ENCODE peak calls at places on chromosomes 12 and 14, in five cellular contexts. X is foreskin fibroblast, Z is T-helper 9 cell, Y is astrocyte of the hippocampus, T is Right ventricle myocardium inferior. L is an unnamed sample.

GRCh38 chr14:51093371-51094281 is 1.3 kb downstream of the TRIM9 start:
- DNase-seq in Z (peak), X (no peak), T (peak), Y (peak), L (no peak)

GRCh38 chr12:104219361-104219892 is 3.8 kb downstream of the TXNRD1 start:
- DNase-seq in Y (peak), X (peak), T (no peak), Z (no peak), L (peak)

GRCh38 chr14:37202265-37202664 is 4.5 kb downstream of the MIPOL1 start:
- DNase-seq in Y (peak), X (peak), T (no peak), Z (no peak), L (peak)

GRCh38 chr12:113003631-113004030 is 25.3 kb downstream of the OAS2 start:
- DNase-seq in X (no peak), Z (no peak), T (no peak), Y (no peak), L (no peak)

GRCh38 chr14:75182820-75183219 is 6.4 kb upstream of the TMED10 start:
- DNase-seq in X (peak), Z (no peak), Y (peak), T (no peak), L (peak)

GRCh38 chr12:64120568-64120967 is 101.5 kb downstream of the KICS2 start:
- DNase-seq in T (no peak), X (no peak), Z (no peak), Y (no peak), L (peak)

GRCh38 chr14:35818346-35819115 is 7.6 kb upstream of the BRMS1L start:
- DNase-seq in X (peak), Z (no peak), Y (peak), T (no peak), L (peak)

GRCh38 chr12:81792666-81793065 is 33.5 kb upstream of the PPFIA2 start:
- DNase-seq in X (no peak), Z (no peak), Y (no peak), T (no peak), L (no peak)

GRCh38 chr14:89669209-89669608 is 252.2 kb upstream of the FOXN3 start:
- DNase-seq in T (no peak), Y (no peak), X (no peak), Z (no peak), L (no peak)

GRCh38 chr14:105484069-105484996 is 2.4 kb upstream of the CRIP1 start:
- DNase-seq in T (peak), Z (no peak), X (no peak), Y (no peak), L (no peak)

GRCh38 chr14:102694530-102695171 is 82.6 kb upstream of the TRAF3 start:
- DNase-seq in Z (peak), T (no peak), Y (peak), X (peak), L (peak)

GRCh38 chr12:6295187-6295811 is 15.2 kb upstream of the PLEKHG6 start:
- DNase-seq in Y (peak), X (peak), Z (no peak), T (no peak), L (peak)

GRCh38 chr12:47868552-47869031 is 36.2 kb downstream of the VDR start:
- DNase-seq in Z (no peak), T (no peak), X (no peak), Y (no peak), L (no peak)

GRCh38 chr12:92553389-92553788 is 149.4 kb upstream of the PLEKHG7 start:
- DNase-seq in Z (no peak), Y (peak), T (peak), X (no peak), L (peak)

GRCh38 chr12:9588749-9589148 is 19.0 kb downstream of the KLRB1 start:
- DNase-seq in Z (no peak), X (peak), T (no peak), Y (no peak), L (no peak)

GRCh38 chr12:24937553-24938244 is 11.2 kb downstream of the BCAT1 start:
- DNase-seq in Y (peak), T (no peak), X (peak), Z (no peak), L (peak)

GRCh38 chr14:96630281-96630680 is 128.1 kb downstream of the PAPOLA start:
- DNase-seq in T (no peak), Z (no peak), Y (no peak), X (no peak), L (no peak)

GRCh38 chr14:104239866-104240301 is 101.5 kb downstream of the KIF26A start:
- DNase-seq in Z (no peak), Y (no peak), X (no peak), T (peak), L (no peak)